ENCODE peak calls at places on chromosomes 6 and 20, in ten cellular contexts. E is T follicular helper cell; J is mucosa of descending colon; U is stimulated activated CD4-positive, alpha-beta T cell treated with anti-CD3 and anti-CD28 coated beads, Interleukin-1b, Interleukin-23, amount 100 ng/mL, for 24 hours; L is GM13976; H is NCI-H510A; W is HFFc6; T is LoVo; S is Calu3; F is left colon. D is an unnamed sample.
A peak's percentile ranks its signal among the peaks of the same experiment; 100 is the strongest.

GRCh38 chr20:7798176-7798575 is 142.1 kb downstream of the HAO1 start:
- DNase-seq in E (no peak), J (no peak), U (no peak), L (no peak), H (no peak), W (no peak), T (no peak), S (no peak), F (no peak), D (no peak)

GRCh38 chr6:139919107-139920026 is 544.9 kb upstream of the CITED2 start:
- DNase-seq in E (no peak), J (no peak), U (no peak), L (no peak), H (no peak), W (no peak), T (no peak), S (no peak), F (no peak), D (no peak)

GRCh38 chr6:105781248-105781647 is 304.9 kb upstream of the PRDM1 start:
- DNase-seq in E (no peak), J (no peak), U (peak; percentile 40), L (no peak), H (no peak), W (no peak), T (peak; percentile 68), S (peak; percentile 55), F (no peak), D (no peak)

GRCh38 chr6:113171882-113172281 is 685.3 kb upstream of the MARCKS start:
- DNase-seq in E (no peak), J (no peak), U (no peak), L (no peak), H (no peak), W (no peak), T (no peak), S (no peak), F (no peak), D (no peak)

GRCh38 chr6:158330016-158330415 is 17.8 kb downstream of the TULP4 start:
- DNase-seq in E (no peak), J (no peak), U (no peak), L (no peak), H (no peak), W (no peak), T (no peak), S (no peak), F (no peak), D (no peak)

GRCh38 chr6:44452725-44453124 is 65.2 kb downstream of the CDC5L start:
- DNase-seq in E (no peak), J (no peak), U (no peak), L (no peak), H (no peak), W (peak; percentile 81), T (no peak), S (no peak), F (no peak), D (no peak)

GRCh38 chr6:105257350-105257749 is 77.5 kb upstream of the POPDC3 start:
- DNase-seq in E (no peak), J (no peak), U (no peak), L (no peak), H (no peak), W (no peak), T (no peak), S (no peak), F (no peak), D (peak; percentile 7)

GRCh38 chr6:4113623-4114022 is 21.8 kb downstream of the ECI2 start:
- DNase-seq in E (no peak), J (no peak), U (no peak), L (no peak), H (no peak), W (no peak), T (no peak), S (no peak), F (no peak), D (no peak)

GRCh38 chr6:32413427-32414047 is 6.6 kb upstream of the BTNL2 start:
- DNase-seq in E (peak; percentile 77), J (peak; percentile 89), U (peak; percentile 74), L (peak; percentile 78), H (no peak), W (peak; percentile 52), T (peak; percentile 75), S (peak; percentile 94), F (peak; percentile 67), D (peak; percentile 64)

GRCh38 chr6:21808551-21809181 is 215.1 kb downstream of the SOX4 start:
- DNase-seq in E (no peak), J (peak; percentile 47), U (no peak), L (no peak), H (peak; percentile 86), W (no peak), T (peak; percentile 11), S (no peak), F (peak; percentile 50), D (no peak)

GRCh38 chr6:24205020-24205492 is 79.0 kb downstream of the NRSN1 start:
- DNase-seq in E (no peak), J (no peak), U (no peak), L (peak; percentile 26), H (no peak), W (peak; percentile 5), T (peak; percentile 51), S (peak; percentile 50), F (no peak), D (peak; percentile 26)

GRCh38 chr6:139891471-139891870 is 517.0 kb upstream of the CITED2 start:
- DNase-seq in E (no peak), J (no peak), U (no peak), L (no peak), H (no peak), W (peak; percentile 25), T (no peak), S (no peak), F (no peak), D (no peak)

GRCh38 chr20:63966944-63967322 is 2.8 kb downstream of the ZNF512B start:
- DNase-seq in E (no peak), J (no peak), U (no peak), L (no peak), H (no peak), W (no peak), T (no peak), S (no peak), F (peak; percentile 16), D (no peak)

GRCh38 chr6:132937466-132937906 is 123.1 kb downstream of the RPS12 start:
- DNase-seq in E (no peak), J (no peak), U (no peak), L (peak; percentile 22), H (no peak), W (peak; percentile 8), T (peak; percentile 22), S (peak; percentile 80), F (no peak), D (peak; percentile 70)

GRCh38 chr6:134851548-134851947 is 98.4 kb downstream of the ALDH8A1 start:
- DNase-seq in E (no peak), J (no peak), U (no peak), L (no peak), H (no peak), W (no peak), T (no peak), S (no peak), F (no peak), D (no peak)

GRCh38 chr6:16481680-16482079 is 243.3 kb downstream of the GMPR start:
- DNase-seq in E (peak; percentile 64), J (no peak), U (no peak), L (no peak), H (no peak), W (no peak), T (no peak), S (no peak), F (no peak), D (no peak)

GRCh38 chr6:99434702-99435530 is 9.8 kb upstream of the PNISR start:
- DNase-seq in E (no peak), J (no peak), U (no peak), L (peak; percentile 20), H (no peak), W (peak; percentile 33), T (peak; percentile 38), S (no peak), F (no peak), D (peak; percentile 45)

GRCh38 chr6:44074383-44075136 is 52.7 kb downstream of the MRPL14 start:
- DNase-seq in E (peak; percentile 44), J (peak; percentile 74), U (peak; percentile 46), L (peak; percentile 88), H (no peak), W (peak; percentile 58), T (peak; percentile 71), S (peak; percentile 83), F (peak; percentile 63), D (peak; percentile 83)

GRCh38 chr20:34516874-34517542 is 786 bp downstream of the DYNLRB1 start:
- DNase-seq in E (no peak), J (peak; percentile 51), U (no peak), L (no peak), H (no peak), W (no peak), T (no peak), S (peak; percentile 33), F (no peak), D (peak; percentile 53)

GRCh38 chr6:57089687-57090457 is at the start of gene ZNF451:
- DNase-seq in E (peak; percentile 95), J (peak; percentile 99), U (peak; percentile 95), L (peak; percentile 94), H (peak; percentile 100), W (peak; percentile 96), T (peak; percentile 96), S (peak; percentile 97), F (peak; percentile 98), D (peak; percentile 97)

D was measured in MM.1S.